ENCODE peak calls at places on chromosome 1, in eight cellular contexts. H is pancreas, M is psoas muscle, W is AG09319, X is upper lobe of right lung, F is WTC11, J is colonic mucosa, Q is dorsolateral prefrontal cortex. E is an unnamed sample.

GRCh38 chr1:203075249-203076030 is 10.4 kb downstream of the MYOG start:
- DNase-seq in J (no peak), M (no peak), F (peak), H (no peak), Q (no peak), W (no peak), X (no peak), E (no peak)

GRCh38 chr1:221743416-221744208 is 1.7 kb upstream of the DUSP10 start:
- DNase-seq in J (no peak), X (no peak), M (no peak), Q (no peak), F (no peak), H (no peak), W (no peak), E (peak)

GRCh38 chr1:203629509-203630082 is 3.0 kb downstream of the ATP2B4 start:
- DNase-seq in Q (peak), F (peak), W (no peak), X (peak), M (peak), J (peak), H (peak), E (peak)

GRCh38 chr1:56709269-56709880 is 64.3 kb downstream of the PRKAA2 start:
- DNase-seq in J (no peak), Q (no peak), W (peak), M (no peak), F (no peak), H (no peak), X (no peak), E (peak)

GRCh38 chr1:187626056-187626455 is 797.3 kb downstream of the PLA2G4A start:
- DNase-seq in F (no peak), M (no peak), X (no peak), Q (no peak), W (no peak), J (no peak), H (no peak), E (no peak)

GRCh38 chr1:109482796-109483638 is 688 bp upstream of the ATXN7L2 start:
- DNase-seq in W (no peak), H (peak), Q (peak), M (no peak), X (peak), F (peak), J (no peak), E (peak)

GRCh38 chr1:148162363-148162762 is 10.3 kb upstream of the NBPF11 start:
- DNase-seq in J (no peak), H (no peak), Q (no peak), F (no peak), W (no peak), M (no peak), X (no peak), E (no peak)

GRCh38 chr1:26597629-26598039 is 68.1 kb downstream of the RPS6KA1 start:
- DNase-seq in H (no peak), W (no peak), F (no peak), M (no peak), Q (no peak), J (no peak), X (no peak), E (peak)

GRCh38 chr1:224565611-224566406 is 50.3 kb upstream of the CNIH3 start:
- DNase-seq in H (no peak), Q (no peak), F (no peak), W (no peak), X (no peak), M (no peak), J (no peak), E (no peak)

GRCh38 chr1:14120895-14121294 is 420.9 kb downstream of the PRDM2 start:
- DNase-seq in H (no peak), F (no peak), Q (no peak), M (no peak), J (no peak), W (no peak), X (no peak), E (no peak)

GRCh38 chr1:3065797-3066196 is 3.2 kb upstream of the PRDM16 start:
- DNase-seq in F (no peak), M (no peak), Q (no peak), X (no peak), J (no peak), H (no peak), W (no peak), E (no peak)

GRCh38 chr1:85584264-85584781 is 3.8 kb downstream of the CCN1 start:
- DNase-seq in Q (no peak), W (peak), H (no peak), F (no peak), J (no peak), X (no peak), M (no peak), E (no peak)

GRCh38 chr1:153375511-153375910 is at the start of gene S100A12:
- DNase-seq in F (no peak), W (peak), X (no peak), J (no peak), Q (no peak), H (no peak), M (no peak), E (no peak)

GRCh38 chr1:225908773-225909172 is 15.3 kb downstream of the PYCR2 start:
- DNase-seq in F (no peak), W (no peak), M (no peak), Q (no peak), J (no peak), X (no peak), H (no peak), E (no peak)

GRCh38 chr1:54798769-54799641 is 2.1 kb downstream of the TTC22 start:
- DNase-seq in H (no peak), M (no peak), X (peak), W (no peak), Q (no peak), J (peak), F (no peak), E (peak)

GRCh38 chr1:89519779-89520358 is 4.8 kb upstream of the LRRC8B start:
- DNase-seq in M (no peak), W (no peak), X (no peak), H (no peak), Q (no peak), J (no peak), F (no peak), E (peak)

GRCh38 chr1:43947890-43948437 is 1.2 kb downstream of the IPO13 start:
- DNase-seq in F (no peak), J (no peak), W (no peak), Q (no peak), H (no peak), X (no peak), M (no peak), E (no peak)

GRCh38 chr1:24557711-24558121 is 1.8 kb downstream of the NCMAP start:
- DNase-seq in X (peak), W (no peak), F (no peak), J (no peak), Q (no peak), M (no peak), H (peak), E (no peak)

GRCh38 chr1:197356723-197357533 is 88.9 kb downstream of the CRB1 start:
- DNase-seq in H (peak), Q (no peak), W (peak), J (no peak), M (no peak), X (no peak), F (peak), E (peak)

GRCh38 chr1:58845947-58846346 is 62.1 kb upstream of the JUN start:
- DNase-seq in W (no peak), J (no peak), H (no peak), F (no peak), Q (no peak), X (no peak), M (no peak), E (no peak)

GRCh38 chr1:58844176-58844575 is 60.3 kb upstream of the JUN start:
- DNase-seq in X (no peak), H (no peak), M (no peak), W (peak), Q (no peak), J (no peak), F (no peak), E (no peak)

GRCh38 chr1:58852731-58853485 is 69.1 kb upstream of the JUN start:
- DNase-seq in J (no peak), W (no peak), F (peak), M (no peak), X (no peak), H (no peak), Q (no peak), E (no peak)

GRCh38 chr1:58849556-58849955 is 65.7 kb upstream of the JUN start:
- DNase-seq in X (no peak), J (no peak), Q (no peak), H (no peak), F (no peak), M (no peak), W (no peak), E (no peak)

DNA sequence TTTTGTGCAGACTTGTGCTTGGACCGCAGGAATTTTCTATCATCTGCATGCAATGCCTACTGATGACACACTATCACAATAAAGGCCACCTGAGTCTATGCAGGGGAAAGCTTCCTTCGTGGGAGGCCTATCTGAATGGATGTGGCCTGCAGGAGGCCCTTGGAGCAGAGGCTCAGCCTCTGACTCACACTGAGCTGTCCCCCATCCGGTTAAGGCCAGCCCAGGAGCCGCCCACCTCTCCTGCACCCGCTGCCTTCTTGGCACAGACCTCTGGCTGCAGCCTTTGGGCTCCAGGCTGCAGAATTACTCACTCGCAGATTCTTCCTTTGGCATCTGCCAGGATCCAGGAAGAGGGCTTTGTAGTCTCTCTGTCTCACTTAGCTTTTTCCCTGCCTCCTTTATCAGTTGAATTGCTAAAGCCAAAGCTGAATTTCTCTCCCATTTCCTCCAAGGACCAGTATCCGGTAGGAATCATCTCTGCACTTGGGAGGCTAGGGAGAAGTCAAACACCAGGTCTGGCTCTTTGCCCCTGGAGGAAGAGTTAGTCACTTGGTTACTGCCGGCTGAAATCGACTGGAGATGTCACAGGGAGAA is 65.1 kb upstream of the JUN start:
- DNase-seq in M (peak), F (no peak), Q (peak), H (peak), X (peak), J (peak), W (peak), E (no peak)
- TF ChIP-seq CTCF in M (no peak), F (no peak), Q (no peak), H (no peak), X (peak), J (no peak), W (peak), E (no peak)

GRCh38 chr1:227449051-227449450 is 114.3 kb upstream of the ZNF678 start:
- DNase-seq in W (no peak), H (peak), Q (no peak), J (no peak), M (no peak), F (peak), X (no peak), E (peak)
- TF ChIP-seq CTCF in W (peak), H (no peak), Q (no peak), J (no peak), M (peak), F (no peak), X (peak), E (no peak)

GRCh38 chr1:37016121-37016520 is 18.2 kb downstream of the GRIK3 start:
- DNase-seq in M (no peak), J (no peak), X (no peak), W (no peak), F (no peak), Q (no peak), H (no peak), E (no peak)

GRCh38 chr1:37020653-37021277 is 13.6 kb downstream of the GRIK3 start:
- DNase-seq in F (peak), Q (no peak), M (no peak), J (no peak), H (no peak), X (no peak), W (no peak), E (no peak)

GRCh38 chr1:37015713-37016112 is 18.6 kb downstream of the GRIK3 start:
- DNase-seq in H (no peak), F (no peak), W (no peak), Q (no peak), M (no peak), X (no peak), J (no peak), E (no peak)

DNA sequence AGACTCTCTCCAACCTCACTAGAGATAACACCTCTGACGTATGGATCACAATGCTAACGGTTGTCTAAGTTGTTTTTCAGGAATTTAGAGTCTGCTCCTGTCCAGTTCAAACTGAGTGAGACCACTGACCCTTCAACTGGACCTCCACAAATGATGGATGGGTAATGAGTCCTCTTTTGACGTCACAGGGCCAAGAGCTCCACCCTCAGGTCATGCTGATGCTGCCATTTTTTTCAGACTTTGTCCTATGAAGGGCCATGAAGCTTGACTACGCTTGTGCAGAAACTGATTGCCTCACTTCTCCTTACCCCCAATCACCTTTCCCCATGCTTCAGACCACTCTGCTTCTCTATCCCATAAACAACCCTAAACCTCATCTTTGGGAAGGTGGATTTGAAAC is 16.6 kb downstream of the GRIK3 start:
- DNase-seq in J (no peak), H (no peak), M (no peak), F (no peak), X (no peak), Q (no peak), W (no peak), E (no peak)
- TF ChIP-seq CTCF in J (no peak), H (no peak), M (no peak), F (no peak), X (no peak), Q (peak), W (no peak), E (no peak)

GRCh38 chr1:184622136-184622823 is 132.4 kb downstream of the EDEM3 start:
- DNase-seq in J (peak), W (peak), Q (peak), F (no peak), M (peak), H (peak), X (no peak), E (no peak)
- TF ChIP-seq CTCF in J (no peak), W (no peak), Q (no peak), F (no peak), M (no peak), H (no peak), X (no peak), E (no peak)

E was measured in GM20000.